ENCODE peak calls at places on chromosomes 1 and 21, in eight cellular contexts. Q is endodermal cell; W is RPMI8226; S is pancreas; R is H9; B is stimulated activated naive B cell treated with anti-CD40 and anti-IgM and Interleukin-4, amounts not matched to agents 10 μg/mL and 1 μg/mL and 100 μg/mL, for 72 hours; Y is Caki2; U is WTC11. P is an unnamed sample.

GRCh38 chr1:219927956-219928790 is at the start of gene SLC30A10:
- DNase-seq in Q (peak; percentile 83), W (peak; percentile 24), S (peak; percentile 71), R (peak; percentile 47), B (no peak), Y (no peak), U (peak; percentile 50), P (no peak)

GRCh38 chr21:27104749-27105439 is 138.0 kb upstream of the ADAMTS5 start:
- DNase-seq in Q (no peak), W (no peak), S (no peak), R (no peak), B (no peak), Y (peak; percentile 54), U (no peak), P (no peak)

GRCh38 chr1:187685338-187685737 is 856.6 kb downstream of the PLA2G4A start:
- DNase-seq in Q (no peak), W (no peak), S (no peak), R (no peak), B (no peak), Y (no peak), U (no peak), P (no peak)

GRCh38 chr1:64072089-64072835 is 131.2 kb upstream of the UBE2U start:
- DNase-seq in Q (no peak), W (no peak), S (no peak), R (no peak), B (no peak), Y (no peak), U (no peak), P (no peak)

GRCh38 chr1:225434041-225434440 is 6.2 kb upstream of the LBR start:
- DNase-seq in Q (no peak), W (no peak), S (no peak), R (no peak), B (no peak), Y (no peak), U (no peak), P (peak; percentile 48)

GRCh38 chr1:30950700-30951099 is 42.1 kb upstream of the SDC3 start:
- DNase-seq in Q (no peak), W (no peak), S (no peak), R (no peak), B (no peak), Y (no peak), U (no peak), P (no peak)

GRCh38 chr21:26115899-26116298 is 54.7 kb downstream of the APP start:
- DNase-seq in Q (no peak), W (no peak), S (no peak), R (no peak), B (no peak), Y (no peak), U (no peak), P (no peak)

GRCh38 chr1:48203287-48203900 is 19.1 kb upstream of the SLC5A9 start:
- DNase-seq in Q (peak; percentile 55), W (peak; percentile 56), S (no peak), R (no peak), B (no peak), Y (peak; percentile 23), U (no peak), P (peak; percentile 39)